ENCODE peak calls at places on chromosomes 4 and X, in seven cellular contexts. G is fibroblast of villous mesenchyme; S is NCI-H748 treated with DMSO at 0.1 percent for 48 hours; T is activated T-cell treated with anti-CD3 and anti-CD28 coated beads, Interleukin-2, amount 50 U/mL, for 72 hours; M is BJ; W is NCI-H460; R is GM12891. V is an unnamed sample.
A peak's percentile ranks its signal among the peaks of the same experiment; 100 is the strongest.

GRCh38 chr4:73221734-73222133 is 36.9 kb downstream of the ANKRD17 start:
- DNase-seq in G (no peak), M (no peak), W (no peak), S (no peak), R (no peak), T (no peak), V (no peak)

GRCh38 chrX:37653397-37654085 is 32.0 kb upstream of the XK start:
- DNase-seq in R (no peak), T (no peak), S (no peak), G (no peak), W (no peak), M (no peak), V (no peak)

GRCh38 chrX:18985186-18985435 is 1.2 kb upstream of the PHKA2 start:
- DNase-seq in R (no peak), W (no peak), S (no peak), M (no peak), G (no peak), T (no peak), V (no peak)

GRCh38 chr4:56215138-56215793 is 172.0 kb downstream of the AASDH start:
- DNase-seq in S (peak; percentile 4), R (no peak), T (no peak), W (no peak), G (no peak), M (no peak), V (no peak)

GRCh38 chrX:56726609-56727008 is 2.4 kb upstream of the NBDY start:
- DNase-seq in G (peak; percentile 51), W (peak; percentile 53), R (no peak), M (no peak), T (peak; percentile 14), S (peak; percentile 74), V (peak; percentile 7)

GRCh38 chr4:179465131-179465797 is 2023.0 kb upstream of the AGA start:
- DNase-seq in S (no peak), R (no peak), T (no peak), M (no peak), G (no peak), W (peak; percentile 9), V (no peak)

GRCh38 chr4:110196871-110197420 is 1.5 kb downstream of the ELOVL6 start:
- DNase-seq in S (no peak), T (peak; percentile 64), W (no peak), M (no peak), G (peak; percentile 42), R (peak; percentile 39), V (peak; percentile 15)

GRCh38 chrX:71098302-71098701 is 2.7 kb downstream of the FOXO4 start:
- DNase-seq in S (no peak), R (no peak), G (peak; percentile 62), W (no peak), M (no peak), T (peak; percentile 77), V (peak; percentile 61)

GRCh38 chr4:165404696-165405095 is 25.9 kb downstream of the CPE start:
- DNase-seq in T (no peak), R (no peak), S (no peak), M (no peak), G (no peak), W (no peak), V (no peak)

GRCh38 chr4:186770446-186771175 is 47.0 kb upstream of the FAT1 start:
- DNase-seq in T (no peak), S (no peak), M (peak; percentile 75), G (peak; percentile 67), W (no peak), R (no peak), V (no peak)

V was measured in tibial nerve.